ENCODE peak calls at places on chromosomes 12 and 14, in nine cellular contexts. One of them, this sample, is unnamed.

GRCh38 chr12:130164931-130165330 is 2.7 kb downstream of the FZD10 start:
- DNase-seq in GM23338: no peak
- DNase-seq in AG04450: no peak
- DNase-seq in choroid plexus epithelial cell: no peak
- DNase-seq in fibroblast of the aortic adventitia: no peak
- DNase-seq in psoas muscle: no peak
- DNase-seq in suprapubic skin: peak; percentile 68
- DNase-seq in fibroblast of lung: no peak
- DNase-seq in cardiac muscle cell: no peak
- DNase-seq in this sample: no peak

GRCh38 chr12:68180792-68181744 is 21.5 kb upstream of the IFNG start:
- DNase-seq in GM23338: no peak
- DNase-seq in AG04450: no peak
- DNase-seq in choroid plexus epithelial cell: peak; percentile 57
- DNase-seq in fibroblast of the aortic adventitia: peak; percentile 1
- DNase-seq in psoas muscle: peak; percentile 50
- DNase-seq in suprapubic skin: no peak
- DNase-seq in fibroblast of lung: no peak
- DNase-seq in cardiac muscle cell: no peak
- DNase-seq in this sample: no peak

GRCh38 chr12:115323223-115323905 is 639.4 kb upstream of the TBX3 start:
- DNase-seq in GM23338: no peak
- DNase-seq in AG04450: peak; percentile 32
- DNase-seq in choroid plexus epithelial cell: peak; percentile 67
- DNase-seq in fibroblast of the aortic adventitia: peak; percentile 74
- DNase-seq in psoas muscle: no peak
- DNase-seq in suprapubic skin: no peak
- DNase-seq in fibroblast of lung: peak; percentile 52
- DNase-seq in cardiac muscle cell: no peak
- DNase-seq in this sample: no peak

GRCh38 chr14:70023871-70024270 is 144.7 kb downstream of the SMOC1 start:
- DNase-seq in GM23338: no peak
- DNase-seq in AG04450: no peak
- DNase-seq in choroid plexus epithelial cell: no peak
- DNase-seq in fibroblast of the aortic adventitia: no peak
- DNase-seq in psoas muscle: no peak
- DNase-seq in suprapubic skin: no peak
- DNase-seq in fibroblast of lung: no peak
- DNase-seq in cardiac muscle cell: no peak
- DNase-seq in this sample: no peak

GRCh38 chr12:66516133-66516532 is 162.7 kb downstream of the GRIP1 start:
- DNase-seq in GM23338: peak; percentile 26
- DNase-seq in AG04450: no peak
- DNase-seq in choroid plexus epithelial cell: peak; percentile 32
- DNase-seq in fibroblast of the aortic adventitia: no peak
- DNase-seq in psoas muscle: no peak
- DNase-seq in suprapubic skin: no peak
- DNase-seq in fibroblast of lung: no peak
- DNase-seq in cardiac muscle cell: no peak
- DNase-seq in this sample: no peak

GRCh38 chr12:98968896-98969295 is 323.8 kb downstream of the APAF1 start:
- DNase-seq in GM23338: no peak
- DNase-seq in AG04450: no peak
- DNase-seq in choroid plexus epithelial cell: no peak
- DNase-seq in fibroblast of the aortic adventitia: no peak
- DNase-seq in psoas muscle: no peak
- DNase-seq in suprapubic skin: no peak
- DNase-seq in fibroblast of lung: no peak
- DNase-seq in cardiac muscle cell: no peak
- DNase-seq in this sample: no peak

GRCh38 chr12:89210277-89210676 is 142.0 kb downstream of the DUSP6 start:
- DNase-seq in GM23338: no peak
- DNase-seq in AG04450: no peak
- DNase-seq in choroid plexus epithelial cell: no peak
- DNase-seq in fibroblast of the aortic adventitia: no peak
- DNase-seq in psoas muscle: no peak
- DNase-seq in suprapubic skin: no peak
- DNase-seq in fibroblast of lung: no peak
- DNase-seq in cardiac muscle cell: no peak
- DNase-seq in this sample: no peak

GRCh38 chr12:79635676-79636075 is 55.1 kb downstream of the PAWR start:
- DNase-seq in GM23338: no peak
- DNase-seq in AG04450: no peak
- DNase-seq in choroid plexus epithelial cell: peak; percentile 64
- DNase-seq in fibroblast of the aortic adventitia: peak; percentile 48
- DNase-seq in psoas muscle: no peak
- DNase-seq in suprapubic skin: no peak
- DNase-seq in fibroblast of lung: peak; percentile 26
- DNase-seq in cardiac muscle cell: no peak
- DNase-seq in this sample: no peak

GRCh38 chr14:52918486-52918885 is 32.4 kb downstream of the FERMT2 start:
- DNase-seq in GM23338: no peak
- DNase-seq in AG04450: no peak
- DNase-seq in choroid plexus epithelial cell: peak; percentile 80
- DNase-seq in fibroblast of the aortic adventitia: peak; percentile 50
- DNase-seq in psoas muscle: no peak
- DNase-seq in suprapubic skin: no peak
- DNase-seq in fibroblast of lung: peak; percentile 49
- DNase-seq in cardiac muscle cell: no peak
- DNase-seq in this sample: no peak

GRCh38 chr12:5619628-5620027 is 187.7 kb downstream of the NTF3 start:
- DNase-seq in GM23338: no peak
- DNase-seq in AG04450: no peak
- DNase-seq in choroid plexus epithelial cell: no peak
- DNase-seq in fibroblast of the aortic adventitia: no peak
- DNase-seq in psoas muscle: no peak
- DNase-seq in suprapubic skin: no peak
- DNase-seq in fibroblast of lung: no peak
- DNase-seq in cardiac muscle cell: no peak
- DNase-seq in this sample: no peak

GRCh38 chr12:65278576-65279386 is at the start of gene MSRB3:
- DNase-seq in GM23338: peak; percentile 88
- DNase-seq in AG04450: peak; percentile 37
- DNase-seq in choroid plexus epithelial cell: peak; percentile 72
- DNase-seq in fibroblast of the aortic adventitia: peak; percentile 75
- DNase-seq in psoas muscle: peak; percentile 89
- DNase-seq in suprapubic skin: peak; percentile 83
- DNase-seq in fibroblast of lung: peak; percentile 78
- DNase-seq in cardiac muscle cell: peak; percentile 93
- DNase-seq in this sample: peak; percentile 73

GRCh38 chr12:103773109-103773905 is 67.7 kb downstream of the NT5DC3 start:
- DNase-seq in GM23338: no peak
- DNase-seq in AG04450: no peak
- DNase-seq in choroid plexus epithelial cell: no peak
- DNase-seq in fibroblast of the aortic adventitia: peak; percentile 6
- DNase-seq in psoas muscle: no peak
- DNase-seq in suprapubic skin: no peak
- DNase-seq in fibroblast of lung: peak; percentile 22
- DNase-seq in cardiac muscle cell: no peak
- DNase-seq in this sample: no peak

GRCh38 chr14:66105819-66106218 is 380.4 kb upstream of the CCDC196 start:
- DNase-seq in GM23338: no peak
- DNase-seq in AG04450: no peak
- DNase-seq in choroid plexus epithelial cell: peak; percentile 9
- DNase-seq in fibroblast of the aortic adventitia: peak; percentile 82
- DNase-seq in psoas muscle: no peak
- DNase-seq in suprapubic skin: no peak
- DNase-seq in fibroblast of lung: no peak
- DNase-seq in cardiac muscle cell: no peak
- DNase-seq in this sample: no peak

GRCh38 chr12:29710104-29710503 is 73.6 kb downstream of the TMTC1 start:
- DNase-seq in GM23338: peak; percentile 70
- DNase-seq in AG04450: no peak
- DNase-seq in choroid plexus epithelial cell: no peak
- DNase-seq in fibroblast of the aortic adventitia: peak; percentile 10
- DNase-seq in psoas muscle: peak; percentile 72
- DNase-seq in suprapubic skin: no peak
- DNase-seq in fibroblast of lung: peak; percentile 53
- DNase-seq in cardiac muscle cell: peak; percentile 71
- DNase-seq in this sample: peak; percentile 7

GRCh38 chr12:122162976-122163375 is 11.0 kb downstream of the IL31 start:
- DNase-seq in GM23338: no peak
- DNase-seq in AG04450: no peak
- DNase-seq in choroid plexus epithelial cell: no peak
- DNase-seq in fibroblast of the aortic adventitia: no peak
- DNase-seq in psoas muscle: no peak
- DNase-seq in suprapubic skin: no peak
- DNase-seq in fibroblast of lung: no peak
- DNase-seq in cardiac muscle cell: no peak
- DNase-seq in this sample: no peak
- TF ChIP-seq CTCF in GM23338: no peak
- TF ChIP-seq CTCF in AG04450: no peak
- TF ChIP-seq CTCF in choroid plexus epithelial cell: no peak
- TF ChIP-seq CTCF in fibroblast of the aortic adventitia: no peak
- TF ChIP-seq CTCF in psoas muscle: no peak
- TF ChIP-seq CTCF in suprapubic skin: no peak
- TF ChIP-seq CTCF in fibroblast of lung: no peak
- TF ChIP-seq CTCF in cardiac muscle cell: no peak
- TF ChIP-seq CTCF in this sample: no peak

GRCh38 chr14:59267046-59267445 is 78.6 kb downstream of the DAAM1 start:
- DNase-seq in GM23338: no peak
- DNase-seq in AG04450: no peak
- DNase-seq in choroid plexus epithelial cell: no peak
- DNase-seq in fibroblast of the aortic adventitia: no peak
- DNase-seq in psoas muscle: no peak
- DNase-seq in suprapubic skin: no peak
- DNase-seq in fibroblast of lung: no peak
- DNase-seq in cardiac muscle cell: no peak
- DNase-seq in this sample: no peak

GRCh38 chr14:59261334-59261733 is 72.9 kb downstream of the DAAM1 start:
- DNase-seq in GM23338: no peak
- DNase-seq in AG04450: no peak
- DNase-seq in choroid plexus epithelial cell: no peak
- DNase-seq in fibroblast of the aortic adventitia: no peak
- DNase-seq in psoas muscle: no peak
- DNase-seq in suprapubic skin: no peak
- DNase-seq in fibroblast of lung: no peak
- DNase-seq in cardiac muscle cell: no peak
- DNase-seq in this sample: no peak

GRCh38 chr14:59268011-59268410 is 79.5 kb downstream of the DAAM1 start:
- DNase-seq in GM23338: no peak
- DNase-seq in AG04450: no peak
- DNase-seq in choroid plexus epithelial cell: no peak
- DNase-seq in fibroblast of the aortic adventitia: no peak
- DNase-seq in psoas muscle: no peak
- DNase-seq in suprapubic skin: no peak
- DNase-seq in fibroblast of lung: peak; percentile 24
- DNase-seq in cardiac muscle cell: no peak
- DNase-seq in this sample: no peak

GRCh38 chr14:59265808-59266207 is 77.3 kb downstream of the DAAM1 start:
- DNase-seq in GM23338: no peak
- DNase-seq in AG04450: no peak
- DNase-seq in choroid plexus epithelial cell: no peak
- DNase-seq in fibroblast of the aortic adventitia: no peak
- DNase-seq in psoas muscle: no peak
- DNase-seq in suprapubic skin: no peak
- DNase-seq in fibroblast of lung: no peak
- DNase-seq in cardiac muscle cell: no peak
- DNase-seq in this sample: no peak

DNA sequence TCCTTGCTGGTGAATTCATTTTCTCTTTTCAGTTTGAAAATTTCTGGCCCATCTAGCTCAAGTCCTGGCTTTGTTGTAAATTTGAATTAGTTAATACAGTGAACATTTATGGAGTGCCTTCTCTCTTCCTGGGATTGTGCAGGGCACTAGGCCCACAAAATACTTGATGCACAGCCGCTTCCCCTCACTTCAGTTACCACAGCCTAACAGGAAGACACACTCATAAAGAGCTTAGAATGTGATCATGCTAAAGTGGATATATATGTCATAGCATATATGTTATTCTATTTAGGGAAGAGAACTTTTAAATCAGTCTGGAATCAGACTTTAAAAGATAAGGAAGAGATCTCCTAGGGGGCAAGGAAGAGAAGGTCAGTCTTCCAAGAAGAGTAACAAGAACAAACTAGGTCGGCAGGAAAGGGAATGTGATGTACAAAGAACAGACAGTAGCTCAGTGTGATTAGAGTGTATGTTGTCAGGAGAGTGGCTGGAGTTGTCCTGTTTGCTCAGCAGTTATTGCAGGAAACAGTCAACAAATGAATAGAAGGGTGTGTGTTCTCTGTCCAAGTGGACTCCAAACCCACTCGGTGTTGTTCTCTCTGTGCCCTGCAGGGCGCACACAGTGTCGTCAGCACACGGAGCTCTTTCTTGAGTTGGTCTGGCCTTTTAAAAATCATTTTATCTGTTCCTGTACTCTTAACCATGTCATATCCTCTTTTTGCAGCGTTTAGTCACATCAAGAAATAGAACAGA is 74.4 kb downstream of the DAAM1 start:
- DNase-seq in GM23338: peak; percentile 47
- DNase-seq in AG04450: no peak
- DNase-seq in choroid plexus epithelial cell: no peak
- DNase-seq in fibroblast of the aortic adventitia: no peak
- DNase-seq in psoas muscle: no peak
- DNase-seq in suprapubic skin: no peak
- DNase-seq in fibroblast of lung: no peak
- DNase-seq in cardiac muscle cell: no peak
- DNase-seq in this sample: peak; percentile 12
- TF ChIP-seq CTCF in GM23338: peak; percentile 45
- TF ChIP-seq CTCF in AG04450: no peak
- TF ChIP-seq CTCF in choroid plexus epithelial cell: peak; percentile 44
- TF ChIP-seq CTCF in fibroblast of the aortic adventitia: peak; percentile 21
- TF ChIP-seq CTCF in psoas muscle: no peak
- TF ChIP-seq CTCF in suprapubic skin: peak; percentile 25
- TF ChIP-seq CTCF in fibroblast of lung: no peak
- TF ChIP-seq CTCF in cardiac muscle cell: no peak
- TF ChIP-seq CTCF in this sample: peak; percentile 62

GRCh38 chr12:118299791-118300460 is 72.8 kb downstream of the TAOK3 start:
- DNase-seq in GM23338: no peak
- DNase-seq in AG04450: no peak
- DNase-seq in choroid plexus epithelial cell: peak; percentile 23
- DNase-seq in fibroblast of the aortic adventitia: no peak
- DNase-seq in psoas muscle: no peak
- DNase-seq in suprapubic skin: no peak
- DNase-seq in fibroblast of lung: peak; percentile 51
- DNase-seq in cardiac muscle cell: no peak
- DNase-seq in this sample: no peak
- TF ChIP-seq CTCF in GM23338: no peak
- TF ChIP-seq CTCF in AG04450: peak; percentile 15
- TF ChIP-seq CTCF in choroid plexus epithelial cell: peak; percentile 25
- TF ChIP-seq CTCF in fibroblast of the aortic adventitia: no peak
- TF ChIP-seq CTCF in psoas muscle: no peak
- TF ChIP-seq CTCF in suprapubic skin: no peak
- TF ChIP-seq CTCF in fibroblast of lung: no peak
- TF ChIP-seq CTCF in cardiac muscle cell: peak; percentile 17
- TF ChIP-seq CTCF in this sample: no peak

DNA sequence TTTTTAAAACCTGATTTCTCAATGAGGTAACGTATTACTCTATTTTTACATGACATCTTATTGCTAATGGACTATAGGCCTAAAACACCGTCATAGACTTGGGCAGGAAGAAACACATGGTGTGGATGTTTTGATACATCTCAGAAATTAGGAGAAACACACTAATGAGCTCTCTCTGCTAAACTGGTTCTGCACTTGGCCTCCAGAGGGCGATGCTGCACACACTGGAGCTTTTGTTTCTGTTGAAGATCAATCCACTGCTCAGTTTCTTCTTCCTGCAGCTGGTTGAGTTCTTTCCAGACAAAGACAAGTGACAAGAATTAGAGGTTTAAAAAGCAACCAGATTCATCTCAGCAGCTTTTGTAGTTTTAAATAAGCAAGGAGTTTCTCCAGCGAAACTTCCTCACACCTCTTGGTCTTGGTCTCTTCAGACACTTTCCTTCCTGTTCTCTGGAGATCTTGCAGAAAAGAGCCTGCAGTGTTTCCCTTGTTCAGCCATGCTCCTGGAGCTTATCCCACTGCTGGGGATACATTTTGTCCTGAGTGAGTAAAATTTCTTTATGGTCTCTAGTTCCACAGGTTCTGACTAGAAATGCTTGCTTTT is 178.5 kb upstream of the OR4E1 start:
- DNase-seq in GM23338: peak; percentile 82
- DNase-seq in AG04450: no peak
- DNase-seq in choroid plexus epithelial cell: peak; percentile 53
- DNase-seq in fibroblast of the aortic adventitia: peak; percentile 12
- DNase-seq in psoas muscle: peak; percentile 52
- DNase-seq in suprapubic skin: no peak
- DNase-seq in fibroblast of lung: peak; percentile 21
- DNase-seq in cardiac muscle cell: peak; percentile 71
- DNase-seq in this sample: peak; percentile 70
- TF ChIP-seq CTCF in GM23338: peak; percentile 89
- TF ChIP-seq CTCF in AG04450: peak; percentile 72
- TF ChIP-seq CTCF in choroid plexus epithelial cell: peak; percentile 80
- TF ChIP-seq CTCF in fibroblast of the aortic adventitia: peak; percentile 67
- TF ChIP-seq CTCF in psoas muscle: peak; percentile 23
- TF ChIP-seq CTCF in suprapubic skin: no peak
- TF ChIP-seq CTCF in fibroblast of lung: peak; percentile 63
- TF ChIP-seq CTCF in cardiac muscle cell: peak; percentile 89
- TF ChIP-seq CTCF in this sample: peak; percentile 78